ENCODE peak calls at places on chromosome 22, in five cellular contexts. H is CD8-positive, alpha-beta memory T cell; K is activated naive CD8-positive, alpha-beta T cell treated with anti-CD3 and anti-CD28 coated beads for 36 hours; U is neural crest cell; E is naive thymus-derived CD8-positive, alpha-beta T cell. L is an unnamed sample.

GRCh38 chr22:35684270-35684700 is 33.4 kb upstream of the APOL5 start:
- DNase-seq in K (no peak), U (no peak), E (no peak), H (no peak), L (no peak)

GRCh38 chr22:45977551-45978274 is 751 bp upstream of the WNT7B start:
- DNase-seq in K (no peak), E (no peak), U (no peak), H (no peak), L (no peak)

GRCh38 chr22:20569059-20570058 is 61.9 kb downstream of the MED15 start:
- DNase-seq in E (peak; percentile 93), U (no peak), H (peak; percentile 94), K (peak; percentile 79), L (peak; percentile 86)

GRCh38 chr22:42769574-42770447 is 49.1 kb upstream of the A4GALT start:
- DNase-seq in U (no peak), H (no peak), E (no peak), K (no peak), L (no peak)

GRCh38 chr22:46023558-46023981 is 46.6 kb upstream of the WNT7B start:
- DNase-seq in U (no peak), K (no peak), E (no peak), H (no peak), L (no peak)

GRCh38 chr22:36277482-36278291 is 24.8 kb downstream of the APOL1 start:
- DNase-seq in H (peak; percentile 56), E (peak; percentile 62), U (peak; percentile 45), K (peak; percentile 62), L (peak; percentile 60)

GRCh38 chr22:37082251-37082650 is 27.3 kb downstream of the TMPRSS6 start:
- DNase-seq in H (no peak), U (no peak), K (no peak), E (no peak), L (no peak)

GRCh38 chr22:22213231-22213630 is 31.4 kb upstream of the VPREB1 start:
- DNase-seq in K (no peak), H (no peak), E (no peak), U (no peak), L (no peak)

GRCh38 chr22:32333769-32334639 is 23.7 kb upstream of the RFPL3 start:
- DNase-seq in H (no peak), K (no peak), U (no peak), E (no peak), L (no peak)